ENCODE peak calls at places on chromosomes 5 and 9, in eight cellular contexts. K is GM23338, M is HepG2, Q is K562, X is SK-N-MC, W is stomach, R is HCT116, O is transverse colon. S is an unnamed sample.

GRCh38 chr5:72366324-72366976 is 46.3 kb downstream of the PTCD2 start:
- DNase-seq in K (peak), W (peak), Q (peak), O (peak), R (peak), X (peak), M (peak), S (peak)

GRCh38 chr5:146680846-146681585 is 165.0 kb upstream of the GPR151 start:
- DNase-seq in W (no peak), R (no peak), M (no peak), O (no peak), K (no peak), X (no peak), Q (no peak), S (no peak)

GRCh38 chr9:71941060-71941568 is 29.7 kb downstream of the C9orf85 start:
- DNase-seq in W (no peak), X (no peak), O (no peak), R (no peak), K (no peak), Q (no peak), M (no peak), S (no peak)

GRCh38 chr5:124160265-124160664 is 586.2 kb downstream of the ZNF608 start:
- DNase-seq in M (no peak), X (no peak), Q (no peak), O (no peak), R (no peak), W (no peak), K (no peak), S (no peak)

GRCh38 chr9:73023025-73023541 is 70.2 kb upstream of the ALDH1A1 start:
- DNase-seq in O (peak), R (peak), K (peak), X (no peak), Q (peak), W (peak), M (peak), S (no peak)

GRCh38 chr5:82364497-82364896 is 86.3 kb upstream of the RPS23 start:
- DNase-seq in O (no peak), K (peak), X (no peak), Q (no peak), R (no peak), W (no peak), M (no peak), S (no peak)

GRCh38 chr5:160869962-160870521 is 18.0 kb upstream of the ATP10B start:
- DNase-seq in X (no peak), R (no peak), M (no peak), O (no peak), K (peak), Q (no peak), W (no peak), S (no peak)

GRCh38 chr5:147098233-147098790 is 136.5 kb upstream of the STK32A start:
- DNase-seq in X (peak), W (no peak), M (peak), R (peak), O (peak), K (peak), Q (no peak), S (no peak)

GRCh38 chr9:35556781-35557180 is 48.3 kb upstream of the TESK1 start:
- DNase-seq in M (no peak), W (no peak), Q (no peak), K (no peak), R (no peak), X (no peak), O (no peak), S (no peak)
- TF ChIP-seq POLR2AphosphoS5 in M (no peak), W (no peak), Q (no peak), K (no peak), R (no peak), X (no peak), O (no peak), S (no peak)

GRCh38 chr5:141958113-141958512 is at the start of gene PCDH12:
- DNase-seq in O (peak), Q (no peak), K (peak), R (no peak), X (no peak), M (no peak), W (no peak), S (no peak)
- TF ChIP-seq POLR2AphosphoS5 in O (no peak), Q (no peak), K (no peak), R (no peak), X (no peak), M (no peak), W (peak), S (peak)

GRCh38 chr5:175022286-175022685 is 297.9 kb downstream of the MSX2 start:
- DNase-seq in X (no peak), R (no peak), W (no peak), M (no peak), K (no peak), Q (no peak), O (no peak), S (no peak)
- TF ChIP-seq POLR2AphosphoS5 in X (no peak), R (no peak), W (no peak), M (no peak), K (no peak), Q (no peak), O (no peak), S (no peak)

DNA sequence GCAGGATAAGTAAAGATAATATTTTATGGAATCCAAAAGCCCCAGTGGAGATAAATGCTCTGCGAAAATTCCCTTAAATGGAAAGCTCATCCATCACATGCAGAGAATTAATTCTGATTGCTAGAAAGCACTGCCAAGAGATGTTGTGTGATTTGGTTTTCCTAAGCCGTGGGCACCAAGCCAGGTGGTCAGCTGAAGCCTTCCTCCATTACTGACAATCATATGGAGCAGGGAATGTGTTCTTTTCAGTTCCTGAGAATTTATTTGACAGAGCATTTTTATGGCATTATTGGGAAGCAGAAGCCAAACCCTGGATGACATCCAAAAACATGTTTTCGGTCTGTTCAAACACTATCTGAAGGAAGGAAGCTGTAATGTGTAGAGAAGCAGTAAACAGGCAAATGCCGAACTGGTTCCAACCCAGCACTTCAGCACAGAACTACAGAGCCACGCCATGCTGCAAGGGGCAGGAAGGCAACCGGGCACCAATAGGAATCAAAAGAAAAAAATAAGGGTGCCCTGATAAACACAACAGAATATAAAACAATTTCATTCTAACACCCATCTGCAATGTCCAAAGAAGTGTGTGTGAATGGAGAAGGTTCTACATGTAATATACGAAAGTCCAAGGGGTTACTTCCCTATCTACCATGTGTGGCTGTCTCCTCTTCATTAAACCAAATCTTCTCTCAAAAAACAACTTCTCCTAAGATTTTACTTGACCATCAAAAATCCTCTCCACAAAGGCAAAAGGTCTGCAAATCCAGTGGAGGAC is 12.3 kb downstream of the ARSB start:
- DNase-seq in R (no peak), O (peak), Q (no peak), W (peak), M (no peak), K (no peak), X (no peak), S (no peak)
- TF ChIP-seq POLR2AphosphoS5 in R (no peak), O (no peak), Q (no peak), W (no peak), M (no peak), K (no peak), X (no peak), S (no peak)

DNA sequence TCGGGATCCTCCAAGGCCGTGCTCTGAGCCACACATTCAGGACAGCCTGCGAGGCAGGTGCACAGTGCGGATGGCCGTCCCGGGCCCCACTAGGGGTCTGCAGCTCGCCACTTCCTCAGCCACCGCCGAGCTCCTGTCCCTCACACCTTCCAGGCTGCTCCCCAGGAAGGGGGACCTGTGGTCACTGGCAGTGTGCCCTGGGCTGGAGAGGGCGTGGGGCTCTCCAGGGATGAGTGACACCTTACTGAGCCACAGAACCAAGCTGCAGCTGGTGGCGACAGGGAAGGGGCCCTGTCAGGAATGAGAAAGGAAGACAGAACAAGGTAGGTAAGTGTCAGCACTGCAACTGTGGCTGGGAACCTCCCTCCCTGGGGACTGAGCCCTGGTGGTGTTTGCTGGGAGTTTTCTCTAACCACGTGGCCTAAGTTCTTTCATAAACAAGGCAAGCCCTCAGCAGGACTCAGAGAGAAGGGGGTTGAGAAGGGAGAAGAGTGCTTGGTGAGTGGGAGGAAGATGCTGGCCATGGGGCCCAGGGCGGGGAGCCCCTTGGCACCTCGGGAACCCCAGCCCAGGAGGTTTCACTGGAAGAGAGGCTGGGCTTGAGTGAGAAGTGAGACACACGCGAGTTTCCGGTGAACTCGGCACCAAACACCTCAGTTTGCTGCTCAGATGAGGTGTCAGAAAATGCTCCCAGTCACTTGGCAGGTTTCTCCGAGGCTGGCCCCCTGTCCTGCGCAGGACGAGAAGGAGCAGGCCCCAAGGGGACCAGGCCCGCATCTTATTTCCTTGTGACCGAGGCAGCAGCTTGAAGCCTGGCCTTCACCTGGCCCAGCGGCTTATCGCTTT is 5.2 kb downstream of the IL13 start:
- DNase-seq in M (peak), K (peak), R (no peak), O (no peak), X (no peak), W (peak), Q (peak), S (no peak)
- TF ChIP-seq POLR2AphosphoS5 in M (no peak), K (no peak), R (no peak), O (no peak), X (no peak), W (no peak), Q (no peak), S (no peak)

DNA sequence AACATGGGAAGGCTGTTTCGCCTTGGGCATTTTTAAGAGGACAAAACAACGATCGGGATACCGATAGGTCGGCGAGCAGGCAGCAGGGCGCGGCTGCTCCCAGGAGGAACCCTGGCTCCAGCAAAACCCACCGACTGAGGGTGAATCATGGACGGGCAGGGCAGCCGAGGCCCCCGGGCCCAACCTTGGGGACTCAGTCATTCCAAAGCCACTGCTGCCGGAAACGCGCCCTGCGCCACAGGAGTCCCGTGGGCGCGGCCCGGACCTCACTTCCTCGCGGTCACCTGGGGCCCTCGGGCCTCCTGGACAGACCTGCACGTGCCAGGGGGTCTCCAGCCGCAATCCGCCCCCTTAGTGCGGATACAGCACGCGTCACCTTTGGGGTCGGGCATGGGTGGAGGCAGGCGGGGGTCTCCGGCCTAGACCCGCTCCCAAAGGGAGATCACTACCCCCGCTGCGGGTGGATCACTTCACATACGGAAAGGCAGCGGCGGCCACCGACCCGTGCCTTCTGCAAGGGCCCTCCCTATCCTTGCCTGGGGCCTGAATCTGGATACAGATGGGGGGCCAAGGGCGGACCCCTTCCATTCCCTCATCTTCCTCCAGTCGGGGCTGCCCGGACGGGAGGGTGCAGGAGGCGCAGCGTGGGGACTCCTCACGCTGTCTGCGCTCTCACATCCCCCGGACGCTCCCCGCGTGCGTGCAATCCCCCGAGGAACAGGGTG is 728 bp downstream of the TXN start:
- DNase-seq in W (peak), Q (peak), K (peak), M (peak), O (peak), R (no peak), X (no peak), S (peak)
- TF ChIP-seq POLR2AphosphoS5 in W (peak), Q (peak), K (peak), M (no peak), O (peak), R (peak), X (no peak), S (no peak)

DNA sequence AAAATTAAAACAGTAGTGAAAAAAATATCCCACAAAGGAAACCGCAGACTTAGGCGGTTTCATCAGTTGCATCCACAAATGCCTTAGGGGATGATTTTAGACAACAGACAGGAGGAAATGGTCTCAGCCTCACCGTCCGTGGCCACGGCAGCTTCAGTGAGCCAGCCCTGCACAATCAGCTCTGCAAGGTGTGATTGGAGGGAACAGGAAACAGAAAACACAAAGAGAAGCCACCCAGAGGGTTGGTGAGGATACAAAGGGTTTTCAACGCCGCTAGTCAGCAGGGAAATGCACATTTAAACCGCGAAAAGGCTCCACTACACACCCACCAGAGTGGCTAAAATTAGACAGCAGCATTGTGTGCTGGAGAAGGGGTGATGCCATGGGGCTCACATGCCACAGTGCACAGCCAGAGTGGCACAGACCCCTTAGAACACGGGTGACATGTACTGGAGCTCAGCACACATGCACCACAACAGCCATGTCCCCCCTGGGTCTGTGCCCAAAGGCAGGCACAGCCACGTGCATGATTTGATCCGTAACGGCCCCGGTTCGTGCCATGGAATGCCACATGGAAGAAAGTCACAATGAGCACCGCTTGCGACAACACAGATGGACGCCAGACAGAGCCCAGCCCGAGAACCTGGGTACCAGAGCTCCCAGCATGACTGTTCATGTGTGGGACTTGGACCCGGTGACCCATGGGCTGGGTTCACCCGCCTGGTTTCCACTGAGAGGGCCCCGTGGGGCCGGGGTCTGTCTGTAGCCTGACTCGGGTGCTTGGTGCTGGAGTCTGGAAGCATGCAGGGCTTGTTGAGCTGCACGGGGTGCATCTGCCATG is 18.3 kb upstream of the TERT start:
- DNase-seq in X (no peak), Q (no peak), M (no peak), K (no peak), R (no peak), O (peak), W (peak), S (no peak)
- TF ChIP-seq POLR2AphosphoS5 in X (no peak), Q (no peak), M (no peak), K (no peak), R (no peak), O (no peak), W (no peak), S (no peak)

GRCh38 chr9:137873408-137873807 is 4.2 kb upstream of the CACNA1B start:
- DNase-seq in X (no peak), O (no peak), M (no peak), R (no peak), W (no peak), Q (peak), K (no peak), S (no peak)
- TF ChIP-seq POLR2AphosphoS5 in X (no peak), O (no peak), M (no peak), R (no peak), W (no peak), Q (no peak), K (no peak), S (no peak)

GRCh38 chr5:45696206-45696836 is at the start of gene HCN1:
- DNase-seq in X (no peak), M (peak), K (peak), R (no peak), O (peak), W (peak), Q (no peak), S (peak)
- TF ChIP-seq POLR2AphosphoS5 in X (no peak), M (no peak), K (no peak), R (no peak), O (no peak), W (no peak), Q (no peak), S (no peak)

GRCh38 chr9:81776390-81776789 is 87.0 kb upstream of the TLE1 start:
- DNase-seq in R (no peak), K (no peak), W (no peak), M (no peak), O (peak), X (no peak), Q (no peak), S (no peak)

GRCh38 chr9:81767921-81768320 is 78.6 kb upstream of the TLE1 start:
- DNase-seq in M (no peak), Q (no peak), R (no peak), W (no peak), X (no peak), K (no peak), O (no peak), S (no peak)

GRCh38 chr9:81772144-81772543 is 82.8 kb upstream of the TLE1 start:
- DNase-seq in R (no peak), X (no peak), O (no peak), W (no peak), M (no peak), Q (no peak), K (no peak), S (no peak)

GRCh38 chr9:81776834-81777233 is 87.5 kb upstream of the TLE1 start:
- DNase-seq in R (no peak), M (no peak), W (peak), X (no peak), K (no peak), O (peak), Q (no peak), S (no peak)

GRCh38 chr9:81771606-81772005 is 82.3 kb upstream of the TLE1 start:
- DNase-seq in K (no peak), M (no peak), W (no peak), O (no peak), Q (no peak), X (no peak), R (no peak), S (no peak)
- TF ChIP-seq POLR2AphosphoS5 in K (no peak), M (no peak), W (no peak), O (no peak), Q (no peak), X (no peak), R (no peak), S (no peak)

S was measured in breast epithelium.